ENCODE peak calls at places on chromosome 11, in five cellular contexts. One of them, this sample, is unnamed.

GRCh38 chr11:94768602-94769511 is 701 bp downstream of the AMOTL1 start:
- DNase-seq in NCI-H1417: no peak
- DNase-seq in KBM-7: peak; percentile 37
- DNase-seq in H7: peak; percentile 67
- DNase-seq in effector CD4-positive, alpha-beta T cell: no peak
- DNase-seq in this sample: peak; percentile 57

GRCh38 chr11:69921429-69922014 is 102.3 kb upstream of the FGF3 start:
- DNase-seq in NCI-H1417: no peak
- DNase-seq in KBM-7: no peak
- DNase-seq in H7: peak; percentile 32
- DNase-seq in effector CD4-positive, alpha-beta T cell: no peak
- DNase-seq in this sample: no peak

GRCh38 chr11:37849731-37850130 is 1251.7 kb upstream of the RAG2 start:
- DNase-seq in NCI-H1417: no peak
- DNase-seq in KBM-7: no peak
- DNase-seq in H7: no peak
- DNase-seq in effector CD4-positive, alpha-beta T cell: no peak
- DNase-seq in this sample: no peak

GRCh38 chr11:9774591-9775392 is 110.9 kb downstream of the SWAP70 start:
- DNase-seq in NCI-H1417: no peak
- DNase-seq in KBM-7: no peak
- DNase-seq in H7: no peak
- DNase-seq in effector CD4-positive, alpha-beta T cell: no peak
- DNase-seq in this sample: no peak

GRCh38 chr11:69925366-69926196 is 106.4 kb upstream of the FGF3 start:
- DNase-seq in NCI-H1417: no peak
- DNase-seq in KBM-7: no peak
- DNase-seq in H7: no peak
- DNase-seq in effector CD4-positive, alpha-beta T cell: no peak
- DNase-seq in this sample: no peak

GRCh38 chr11:71285111-71285510 is 32.7 kb upstream of the SHANK2 start:
- DNase-seq in NCI-H1417: no peak
- DNase-seq in KBM-7: no peak
- DNase-seq in H7: no peak
- DNase-seq in effector CD4-positive, alpha-beta T cell: no peak
- DNase-seq in this sample: no peak

GRCh38 chr11:70713988-70714665 is 315.8 kb downstream of the CTTN start:
- DNase-seq in NCI-H1417: no peak
- DNase-seq in KBM-7: no peak
- DNase-seq in H7: peak; percentile 96
- DNase-seq in effector CD4-positive, alpha-beta T cell: no peak
- DNase-seq in this sample: peak; percentile 22

GRCh38 chr11:107359701-107360100 is 97.9 kb downstream of the CWF19L2 start:
- DNase-seq in NCI-H1417: no peak
- DNase-seq in KBM-7: no peak
- DNase-seq in H7: no peak
- DNase-seq in effector CD4-positive, alpha-beta T cell: no peak
- DNase-seq in this sample: no peak

GRCh38 chr11:33437529-33437928 is 180.3 kb downstream of the HIPK3 start:
- DNase-seq in NCI-H1417: no peak
- DNase-seq in KBM-7: no peak
- DNase-seq in H7: no peak
- DNase-seq in effector CD4-positive, alpha-beta T cell: no peak
- DNase-seq in this sample: no peak

GRCh38 chr11:130217632-130218031 is 58.0 kb downstream of the ST14 start:
- DNase-seq in NCI-H1417: no peak
- DNase-seq in KBM-7: no peak
- DNase-seq in H7: peak; percentile 62
- DNase-seq in effector CD4-positive, alpha-beta T cell: no peak
- DNase-seq in this sample: no peak

GRCh38 chr11:46896719-46897406 is 21.5 kb downstream of the LRP4 start:
- DNase-seq in NCI-H1417: no peak
- DNase-seq in KBM-7: peak; percentile 68
- DNase-seq in H7: peak; percentile 67
- DNase-seq in effector CD4-positive, alpha-beta T cell: no peak
- DNase-seq in this sample: no peak

GRCh38 chr11:114150671-114151070 is 91.2 kb downstream of the ZBTB16 start:
- DNase-seq in NCI-H1417: no peak
- DNase-seq in KBM-7: no peak
- DNase-seq in H7: no peak
- DNase-seq in effector CD4-positive, alpha-beta T cell: no peak
- DNase-seq in this sample: no peak

GRCh38 chr11:64090811-64091516 is 55.2 kb downstream of the FLRT1 start:
- DNase-seq in NCI-H1417: no peak
- DNase-seq in KBM-7: no peak
- DNase-seq in H7: peak; percentile 63
- DNase-seq in effector CD4-positive, alpha-beta T cell: no peak
- DNase-seq in this sample: no peak

GRCh38 chr11:1763336-1763795 is 361 bp downstream of the CTSD start:
- DNase-seq in NCI-H1417: no peak
- DNase-seq in KBM-7: no peak
- DNase-seq in H7: peak; percentile 82
- DNase-seq in effector CD4-positive, alpha-beta T cell: no peak
- DNase-seq in this sample: no peak

GRCh38 chr11:121603316-121603715 is 150.5 kb upstream of the SORL1-AS1 start:
- DNase-seq in NCI-H1417: no peak
- DNase-seq in KBM-7: no peak
- DNase-seq in H7: no peak
- DNase-seq in effector CD4-positive, alpha-beta T cell: no peak
- DNase-seq in this sample: no peak

GRCh38 chr11:19951558-19952083 is 208.7 kb downstream of the DBX1 start:
- DNase-seq in NCI-H1417: peak; percentile 31
- DNase-seq in KBM-7: peak; percentile 54
- DNase-seq in H7: peak; percentile 55
- DNase-seq in effector CD4-positive, alpha-beta T cell: no peak
- DNase-seq in this sample: peak; percentile 27

GRCh38 chr11:102114032-102114431 is 3.8 kb downstream of the YAP1 start:
- DNase-seq in NCI-H1417: no peak
- DNase-seq in KBM-7: no peak
- DNase-seq in H7: no peak
- DNase-seq in effector CD4-positive, alpha-beta T cell: no peak
- DNase-seq in this sample: no peak

GRCh38 chr11:74672956-74673895 is 58.0 kb downstream of the CHRDL2 start:
- DNase-seq in NCI-H1417: no peak
- DNase-seq in KBM-7: no peak
- DNase-seq in H7: peak; percentile 10
- DNase-seq in effector CD4-positive, alpha-beta T cell: no peak
- DNase-seq in this sample: no peak

GRCh38 chr11:125174686-125175085 is 10.1 kb downstream of the PKNOX2 start:
- DNase-seq in NCI-H1417: no peak
- DNase-seq in KBM-7: no peak
- DNase-seq in H7: no peak
- DNase-seq in effector CD4-positive, alpha-beta T cell: no peak
- DNase-seq in this sample: no peak

GRCh38 chr11:8833568-8834275 is 77.3 kb upstream of the AKIP1 start:
- DNase-seq in NCI-H1417: no peak
- DNase-seq in KBM-7: no peak
- DNase-seq in H7: no peak
- DNase-seq in effector CD4-positive, alpha-beta T cell: no peak
- DNase-seq in this sample: no peak

GRCh38 chr11:69880803-69881445 is 61.7 kb upstream of the FGF3 start:
- DNase-seq in NCI-H1417: no peak
- DNase-seq in KBM-7: no peak
- DNase-seq in H7: no peak
- DNase-seq in effector CD4-positive, alpha-beta T cell: no peak
- DNase-seq in this sample: no peak

GRCh38 chr11:70203749-70204465 is 811 bp downstream of the FADD start:
- DNase-seq in NCI-H1417: peak; percentile 64
- DNase-seq in KBM-7: peak; percentile 78
- DNase-seq in H7: no peak
- DNase-seq in effector CD4-positive, alpha-beta T cell: peak; percentile 92
- DNase-seq in this sample: peak; percentile 36

GRCh38 chr11:28701760-28702449 is 593.7 kb downstream of the METTL15 start:
- DNase-seq in NCI-H1417: no peak
- DNase-seq in KBM-7: no peak
- DNase-seq in H7: no peak
- DNase-seq in effector CD4-positive, alpha-beta T cell: no peak
- DNase-seq in this sample: no peak

GRCh38 chr11:118791961-118792578 is 1.1 kb upstream of the DDX6 start:
- DNase-seq in NCI-H1417: no peak
- DNase-seq in KBM-7: no peak
- DNase-seq in H7: peak; percentile 78
- DNase-seq in effector CD4-positive, alpha-beta T cell: peak; percentile 21
- DNase-seq in this sample: peak; percentile 28

GRCh38 chr11:84607975-84608787 is 1019.0 kb downstream of the DLG2 start:
- DNase-seq in NCI-H1417: no peak
- DNase-seq in KBM-7: no peak
- DNase-seq in H7: no peak
- DNase-seq in effector CD4-positive, alpha-beta T cell: no peak
- DNase-seq in this sample: no peak

GRCh38 chr11:118705111-118705741 is 25.8 kb upstream of the TREH start:
- DNase-seq in NCI-H1417: no peak
- DNase-seq in KBM-7: peak; percentile 87
- DNase-seq in H7: no peak
- DNase-seq in effector CD4-positive, alpha-beta T cell: peak; percentile 36
- DNase-seq in this sample: no peak